ENCODE peak calls at places on chromosomes 6 and 20, in seven cellular contexts. G, C, X, V, N, F and S are unnamed samples.

GRCh38 chr20:38728911-38729642 is 4.8 kb downstream of the SLC32A1 start:
- DNase-seq in G (no peak), C (no peak), X (no peak), V (no peak), N (no peak), F (no peak), S (peak; percentile 34)

GRCh38 chr6:117270121-117270959 is 5.0 kb downstream of the VGLL2 start:
- DNase-seq in G (no peak), C (no peak), X (no peak), V (no peak), N (peak; percentile 17), F (peak; percentile 23), S (peak; percentile 42)

GRCh38 chr6:32668226-32668747 is 1.8 kb upstream of the HLA-DQB1 start:
- DNase-seq in G (peak; percentile 54), C (no peak), X (peak; percentile 88), V (peak; percentile 41), N (peak; percentile 6), F (peak; percentile 56), S (no peak)

GRCh38 chr20:56360899-56361199 is 2.1 kb downstream of the FAM210B start:
- DNase-seq in G (no peak), C (no peak), X (no peak), V (no peak), N (no peak), F (no peak), S (no peak)

GRCh38 chr6:31129130-31129529 is 8.9 kb upstream of the CDSN start:
- DNase-seq in G (peak; percentile 56), C (no peak), X (no peak), V (no peak), N (no peak), F (no peak), S (no peak)

GRCh38 chr6:168232046-168232445 is 87.5 kb downstream of the DACT2 start:
- DNase-seq in G (no peak), C (no peak), X (no peak), V (no peak), N (no peak), F (no peak), S (no peak)

GRCh38 chr20:64220891-64221527 is 34.5 kb upstream of the PCMTD2 start:
- DNase-seq in G (no peak), C (no peak), X (no peak), V (no peak), N (no peak), F (no peak), S (no peak)

GRCh38 chr20:36175475-36175995 is 21.0 kb downstream of the EPB41L1 start:
- DNase-seq in G (no peak), C (no peak), X (no peak), V (no peak), N (no peak), F (no peak), S (no peak)

GRCh38 chr20:33732166-33732970 is 572 bp downstream of the ZNF341 start:
- DNase-seq in G (peak; percentile 91), C (peak; percentile 55), X (peak; percentile 72), V (peak; percentile 87), N (peak; percentile 73), F (peak; percentile 92), S (no peak)

GRCh38 chr6:142935553-142936517 is 9.1 kb downstream of the HIVEP2 start:
- DNase-seq in G (no peak), C (no peak), X (peak; percentile 29), V (no peak), N (no peak), F (no peak), S (no peak)

GRCh38 chr6:98841114-98841513 is 6.7 kb downstream of the POU3F2 start:
- DNase-seq in G (no peak), C (no peak), X (no peak), V (no peak), N (no peak), F (no peak), S (no peak)

GRCh38 chr6:98838027-98838426 is 3.7 kb downstream of the POU3F2 start:
- DNase-seq in G (no peak), C (peak; percentile 45), X (no peak), V (no peak), N (no peak), F (no peak), S (no peak)

GRCh38 chr6:98841589-98842488 is 7.5 kb downstream of the POU3F2 start:
- DNase-seq in G (no peak), C (peak; percentile 38), X (no peak), V (no peak), N (no peak), F (no peak), S (no peak)

GRCh38 chr6:98840385-98840784 is 6.0 kb downstream of the POU3F2 start:
- DNase-seq in G (no peak), C (no peak), X (no peak), V (no peak), N (no peak), F (no peak), S (no peak)

DNA sequence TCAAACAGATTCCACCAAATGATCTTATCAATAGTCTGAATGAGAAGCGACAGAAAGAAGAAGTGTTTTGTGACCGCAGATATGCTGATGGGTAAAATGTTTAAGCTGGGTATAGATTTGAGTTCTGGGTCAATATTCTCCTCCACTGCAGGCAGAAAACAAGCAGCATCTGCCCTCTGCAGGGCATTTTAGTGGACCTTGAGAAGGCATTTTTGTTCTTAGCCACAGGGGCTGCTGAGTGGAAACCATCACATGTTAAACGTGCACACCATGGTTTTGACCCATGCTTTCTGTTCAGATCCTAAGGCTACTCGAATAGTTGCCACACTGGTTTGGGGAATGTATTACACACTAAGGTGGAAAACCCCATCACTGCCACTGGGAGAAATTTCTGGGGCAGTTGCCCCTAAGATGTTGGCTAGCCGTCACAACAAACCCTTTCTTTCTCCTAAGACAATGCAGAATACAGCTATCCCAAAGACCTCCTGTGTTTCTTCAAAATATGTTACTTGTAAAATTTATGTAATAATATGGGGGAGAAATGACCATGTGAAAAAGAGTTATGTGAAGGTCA is 5.5 kb downstream of the POU3F2 start:
- DNase-seq in G (no peak), C (peak; percentile 79), X (no peak), V (no peak), N (peak; percentile 33), F (no peak), S (peak; percentile 46)
- TF ChIP-seq CTCF in G (peak; percentile 53), C (peak; percentile 65), X (peak; percentile 22), V (no peak), N (peak; percentile 35), F (no peak), S (no peak)

GRCh38 chr6:148973809-148974208 is 227.0 kb downstream of the UST start:
- DNase-seq in G (no peak), C (no peak), X (no peak), V (peak; percentile 31), N (peak; percentile 59), F (no peak), S (no peak)
- TF ChIP-seq CTCF in G (peak; percentile 65), C (peak; percentile 53), X (peak; percentile 30), V (peak; percentile 44), N (peak; percentile 68), F (no peak), S (peak; percentile 51)

GRCh38 chr6:99520855-99521556 is 5.8 kb upstream of the USP45 start:
- DNase-seq in G (peak; percentile 40), C (peak; percentile 66), X (peak; percentile 47), V (peak; percentile 88), N (peak; percentile 76), F (peak; percentile 90), S (peak; percentile 84)
- TF ChIP-seq CTCF in G (peak; percentile 72), C (peak; percentile 57), X (peak; percentile 63), V (peak; percentile 90), N (peak; percentile 78), F (peak; percentile 85), S (peak; percentile 55)

DNA sequence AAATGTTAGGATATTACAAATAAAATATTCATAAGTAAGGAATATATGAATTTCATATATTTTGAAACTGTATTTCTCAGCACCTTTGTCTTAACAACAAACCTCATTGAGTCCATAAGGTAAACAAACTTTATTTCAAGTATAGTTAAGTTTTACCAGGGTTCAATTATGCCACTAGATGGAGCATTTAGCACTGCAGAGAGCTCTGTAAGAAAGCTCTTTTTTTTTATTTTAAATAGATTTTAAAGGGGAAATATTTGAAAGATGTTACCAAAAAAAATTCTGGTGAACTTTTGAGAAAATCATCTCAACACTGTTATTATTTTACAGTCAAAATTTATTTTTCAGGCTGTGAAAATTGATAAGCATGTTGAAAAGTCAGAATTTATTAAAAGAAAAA is 955.2 kb upstream of the EYS start:
- DNase-seq in G (no peak), C (peak; percentile 3), X (no peak), V (no peak), N (peak; percentile 20), F (no peak), S (no peak)
- TF ChIP-seq CTCF in G (peak; percentile 40), C (peak; percentile 49), X (no peak), V (no peak), N (peak; percentile 36), F (no peak), S (peak; percentile 35)

DNA sequence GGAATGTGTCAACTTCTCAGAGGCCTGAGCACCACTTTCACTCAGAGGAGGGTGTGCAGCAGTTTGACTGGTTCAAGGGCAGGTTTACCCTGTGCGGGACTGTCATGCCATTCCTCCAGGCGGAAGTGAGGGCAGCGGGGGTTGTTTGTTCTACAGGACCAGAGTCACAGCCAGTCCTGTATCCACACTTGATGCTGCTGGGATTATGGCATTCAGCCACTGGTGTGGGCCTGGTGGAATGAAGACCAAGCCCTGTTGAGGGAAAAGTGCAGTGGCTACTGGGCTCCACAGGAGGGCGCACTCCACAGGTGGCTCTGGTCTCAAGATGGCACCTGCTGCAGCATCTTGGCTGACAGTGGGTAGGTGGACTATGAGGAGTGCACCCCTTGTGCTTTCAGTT is 14.8 kb downstream of the SEMG2 start:
- DNase-seq in G (peak; percentile 50), C (no peak), X (no peak), V (no peak), N (no peak), F (no peak), S (peak; percentile 28)
- TF ChIP-seq CTCF in G (peak; percentile 28), C (no peak), X (peak; percentile 76), V (peak; percentile 13), N (peak; percentile 41), F (no peak), S (peak; percentile 75)